ENCODE peak calls at places on chromosome 18, in nine cellular contexts. One of them, this sample, is unnamed.

GRCh38 chr18:22300665-22301636 is 116.8 kb downstream of the CTAGE1 start:
- DNase-seq in H1: no peak
- DNase-seq in foreskin fibroblast: no peak
- DNase-seq in neural progenitor cell: no peak
- DNase-seq in fibroblast of pulmonary artery: peak; percentile 51
- DNase-seq in cardiac fibroblast: peak; percentile 54
- DNase-seq in GM12864: no peak
- DNase-seq in endodermal cell: no peak
- DNase-seq in upper lobe of right lung: no peak
- DNase-seq in this sample: no peak

GRCh38 chr18:3451989-3452749 is 2.2 kb downstream of the TGIF1 start:
- DNase-seq in H1: peak; percentile 50
- DNase-seq in foreskin fibroblast: no peak
- DNase-seq in neural progenitor cell: peak; percentile 71
- DNase-seq in fibroblast of pulmonary artery: peak; percentile 81
- DNase-seq in cardiac fibroblast: peak; percentile 83
- DNase-seq in GM12864: no peak
- DNase-seq in endodermal cell: peak; percentile 64
- DNase-seq in upper lobe of right lung: peak; percentile 76
- DNase-seq in this sample: no peak

GRCh38 chr18:3906072-3906471 is 456.1 kb downstream of the TGIF1 start:
- DNase-seq in H1: no peak
- DNase-seq in foreskin fibroblast: no peak
- DNase-seq in neural progenitor cell: no peak
- DNase-seq in fibroblast of pulmonary artery: no peak
- DNase-seq in cardiac fibroblast: no peak
- DNase-seq in GM12864: no peak
- DNase-seq in endodermal cell: no peak
- DNase-seq in upper lobe of right lung: no peak
- DNase-seq in this sample: no peak

GRCh38 chr18:77198663-77199062 is 51.0 kb upstream of the GALR1 start:
- DNase-seq in H1: no peak
- DNase-seq in foreskin fibroblast: no peak
- DNase-seq in neural progenitor cell: no peak
- DNase-seq in fibroblast of pulmonary artery: no peak
- DNase-seq in cardiac fibroblast: no peak
- DNase-seq in GM12864: no peak
- DNase-seq in endodermal cell: no peak
- DNase-seq in upper lobe of right lung: no peak
- DNase-seq in this sample: no peak

GRCh38 chr18:52716926-52717325 is 376.9 kb downstream of the DCC start:
- DNase-seq in H1: no peak
- DNase-seq in foreskin fibroblast: peak; percentile 29
- DNase-seq in neural progenitor cell: peak; percentile 8
- DNase-seq in fibroblast of pulmonary artery: peak; percentile 3
- DNase-seq in cardiac fibroblast: peak; percentile 6
- DNase-seq in GM12864: no peak
- DNase-seq in endodermal cell: no peak
- DNase-seq in upper lobe of right lung: no peak
- DNase-seq in this sample: peak; percentile 23

GRCh38 chr18:32378705-32379104 is 92.0 kb downstream of the GAREM1 start:
- DNase-seq in H1: no peak
- DNase-seq in foreskin fibroblast: peak; percentile 53
- DNase-seq in neural progenitor cell: no peak
- DNase-seq in fibroblast of pulmonary artery: peak; percentile 80
- DNase-seq in cardiac fibroblast: peak; percentile 76
- DNase-seq in GM12864: no peak
- DNase-seq in endodermal cell: no peak
- DNase-seq in upper lobe of right lung: no peak
- DNase-seq in this sample: no peak

GRCh38 chr18:48832961-48833700 is 117.6 kb downstream of the SMAD7 start:
- DNase-seq in H1: peak; percentile 46
- DNase-seq in foreskin fibroblast: peak; percentile 63
- DNase-seq in neural progenitor cell: peak; percentile 52
- DNase-seq in fibroblast of pulmonary artery: peak; percentile 76
- DNase-seq in cardiac fibroblast: peak; percentile 81
- DNase-seq in GM12864: no peak
- DNase-seq in endodermal cell: peak; percentile 76
- DNase-seq in upper lobe of right lung: peak; percentile 78
- DNase-seq in this sample: peak; percentile 65

GRCh38 chr18:57803119-57803969 is at the start of gene ATP8B1:
- DNase-seq in H1: peak; percentile 95
- DNase-seq in foreskin fibroblast: peak; percentile 76
- DNase-seq in neural progenitor cell: peak; percentile 79
- DNase-seq in fibroblast of pulmonary artery: peak; percentile 68
- DNase-seq in cardiac fibroblast: peak; percentile 82
- DNase-seq in GM12864: no peak
- DNase-seq in endodermal cell: peak; percentile 97
- DNase-seq in upper lobe of right lung: peak; percentile 98
- DNase-seq in this sample: peak; percentile 6

GRCh38 chr18:9612989-9613388 is 1.4 kb downstream of the PPP4R1 start:
- DNase-seq in H1: no peak
- DNase-seq in foreskin fibroblast: no peak
- DNase-seq in neural progenitor cell: no peak
- DNase-seq in fibroblast of pulmonary artery: no peak
- DNase-seq in cardiac fibroblast: no peak
- DNase-seq in GM12864: no peak
- DNase-seq in endodermal cell: no peak
- DNase-seq in upper lobe of right lung: no peak
- DNase-seq in this sample: peak; percentile 53

GRCh38 chr18:39198376-39198775 is 1632.8 kb upstream of the CELF4 start:
- DNase-seq in H1: no peak
- DNase-seq in foreskin fibroblast: no peak
- DNase-seq in neural progenitor cell: no peak
- DNase-seq in fibroblast of pulmonary artery: no peak
- DNase-seq in cardiac fibroblast: no peak
- DNase-seq in GM12864: no peak
- DNase-seq in endodermal cell: no peak
- DNase-seq in upper lobe of right lung: no peak
- DNase-seq in this sample: no peak

GRCh38 chr18:11064106-11064505 is 85.3 kb downstream of the PIEZO2 start:
- DNase-seq in H1: no peak
- DNase-seq in foreskin fibroblast: no peak
- DNase-seq in neural progenitor cell: no peak
- DNase-seq in fibroblast of pulmonary artery: no peak
- DNase-seq in cardiac fibroblast: no peak
- DNase-seq in GM12864: no peak
- DNase-seq in endodermal cell: no peak
- DNase-seq in upper lobe of right lung: no peak
- DNase-seq in this sample: no peak

GRCh38 chr18:13982136-13982535 is 66.8 kb upstream of the MC2R start:
- DNase-seq in H1: peak; percentile 58
- DNase-seq in foreskin fibroblast: no peak
- DNase-seq in neural progenitor cell: peak; percentile 52
- DNase-seq in fibroblast of pulmonary artery: no peak
- DNase-seq in cardiac fibroblast: no peak
- DNase-seq in GM12864: no peak
- DNase-seq in endodermal cell: peak; percentile 86
- DNase-seq in upper lobe of right lung: no peak
- DNase-seq in this sample: no peak
- TF ChIP-seq CTCF in H1: peak; percentile 81
- TF ChIP-seq CTCF in foreskin fibroblast: no peak
- TF ChIP-seq CTCF in neural progenitor cell: peak; percentile 59
- TF ChIP-seq CTCF in fibroblast of pulmonary artery: no peak
- TF ChIP-seq CTCF in cardiac fibroblast: no peak
- TF ChIP-seq CTCF in GM12864: no peak
- TF ChIP-seq CTCF in endodermal cell: peak; percentile 83
- TF ChIP-seq CTCF in upper lobe of right lung: no peak
- TF ChIP-seq CTCF in this sample: no peak

GRCh38 chr18:55321268-55322175 is 266.5 kb downstream of the TCF4 start:
- DNase-seq in H1: peak; percentile 87
- DNase-seq in foreskin fibroblast: peak; percentile 90
- DNase-seq in neural progenitor cell: peak; percentile 91
- DNase-seq in fibroblast of pulmonary artery: peak; percentile 95
- DNase-seq in cardiac fibroblast: peak; percentile 96
- DNase-seq in GM12864: peak; percentile 82
- DNase-seq in endodermal cell: peak; percentile 94
- DNase-seq in upper lobe of right lung: peak; percentile 92
- DNase-seq in this sample: peak; percentile 96
- H3K4me3 ChIP-seq in H1: peak overlapping the region; percentile 73
- H3K4me3 ChIP-seq in foreskin fibroblast: peak overlapping the region; percentile 77
- H3K4me3 ChIP-seq in neural progenitor cell: peak overlapping the region; percentile 58
- H3K4me3 ChIP-seq in fibroblast of pulmonary artery: peak overlapping the region; percentile 68
- H3K4me3 ChIP-seq in cardiac fibroblast: peak overlapping the region; percentile 58
- H3K4me3 ChIP-seq in GM12864: peak overlapping the region; percentile 93
- H3K4me3 ChIP-seq in endodermal cell: peak overlapping the region; percentile 83
- H3K4me3 ChIP-seq in upper lobe of right lung: peak overlapping the region; percentile 62
- H3K4me3 ChIP-seq in this sample: peak overlapping the region; percentile 85

GRCh38 chr18:49859725-49860124 is 46.4 kb upstream of the ACAA2 start:
- DNase-seq in H1: no peak
- DNase-seq in foreskin fibroblast: no peak
- DNase-seq in neural progenitor cell: no peak
- DNase-seq in fibroblast of pulmonary artery: no peak
- DNase-seq in cardiac fibroblast: no peak
- DNase-seq in GM12864: no peak
- DNase-seq in endodermal cell: no peak
- DNase-seq in upper lobe of right lung: no peak
- DNase-seq in this sample: no peak

GRCh38 chr18:49863769-49864615 is 50.7 kb upstream of the ACAA2 start:
- DNase-seq in H1: no peak
- DNase-seq in foreskin fibroblast: no peak
- DNase-seq in neural progenitor cell: no peak
- DNase-seq in fibroblast of pulmonary artery: no peak
- DNase-seq in cardiac fibroblast: no peak
- DNase-seq in GM12864: no peak
- DNase-seq in endodermal cell: no peak
- DNase-seq in upper lobe of right lung: peak; percentile 45
- DNase-seq in this sample: no peak

GRCh38 chr18:49862656-49863385 is 49.5 kb upstream of the ACAA2 start:
- DNase-seq in H1: no peak
- DNase-seq in foreskin fibroblast: no peak
- DNase-seq in neural progenitor cell: no peak
- DNase-seq in fibroblast of pulmonary artery: no peak
- DNase-seq in cardiac fibroblast: no peak
- DNase-seq in GM12864: no peak
- DNase-seq in endodermal cell: peak; percentile 34
- DNase-seq in upper lobe of right lung: no peak
- DNase-seq in this sample: no peak

GRCh38 chr18:49859006-49859359 is 45.6 kb upstream of the ACAA2 start:
- DNase-seq in H1: no peak
- DNase-seq in foreskin fibroblast: no peak
- DNase-seq in neural progenitor cell: no peak
- DNase-seq in fibroblast of pulmonary artery: no peak
- DNase-seq in cardiac fibroblast: no peak
- DNase-seq in GM12864: no peak
- DNase-seq in endodermal cell: no peak
- DNase-seq in upper lobe of right lung: no peak
- DNase-seq in this sample: no peak

DNA sequence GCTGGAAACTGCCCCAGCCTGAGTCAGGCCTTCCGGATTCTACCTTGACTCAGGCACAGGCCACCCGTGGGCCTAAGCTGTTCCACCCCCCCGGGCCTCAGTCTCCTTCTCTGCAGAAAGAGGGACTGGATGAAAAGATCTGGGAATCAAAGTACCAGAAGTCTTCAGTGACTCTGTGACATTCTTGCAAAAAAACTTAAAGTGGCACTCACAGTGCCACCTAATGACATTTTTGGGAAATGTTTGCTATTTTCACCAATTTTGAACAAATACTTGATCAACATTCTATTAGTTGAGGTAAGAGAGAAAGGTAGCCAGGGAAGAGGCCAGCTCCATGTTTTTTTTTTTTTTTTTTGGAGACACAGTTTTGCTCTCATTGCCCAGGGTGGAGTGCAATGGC is 48.3 kb upstream of the ACAA2 start:
- DNase-seq in H1: no peak
- DNase-seq in foreskin fibroblast: no peak
- DNase-seq in neural progenitor cell: peak; percentile 16
- DNase-seq in fibroblast of pulmonary artery: peak; percentile 25
- DNase-seq in cardiac fibroblast: peak; percentile 20
- DNase-seq in GM12864: no peak
- DNase-seq in endodermal cell: no peak
- DNase-seq in upper lobe of right lung: no peak
- DNase-seq in this sample: peak; percentile 15
- TF ChIP-seq CTCF in H1: peak; percentile 34
- TF ChIP-seq CTCF in foreskin fibroblast: peak; percentile 19
- TF ChIP-seq CTCF in neural progenitor cell: peak; percentile 55
- TF ChIP-seq CTCF in fibroblast of pulmonary artery: peak; percentile 43
- TF ChIP-seq CTCF in cardiac fibroblast: peak; percentile 27
- TF ChIP-seq CTCF in GM12864: peak; percentile 47
- TF ChIP-seq CTCF in endodermal cell: peak; percentile 66
- TF ChIP-seq CTCF in upper lobe of right lung: peak; percentile 37
- TF ChIP-seq CTCF in this sample: peak; percentile 34

GRCh38 chr18:5630766-5631413 is 87.1 kb upstream of the EPB41L3 start:
- DNase-seq in H1: no peak
- DNase-seq in foreskin fibroblast: no peak
- DNase-seq in neural progenitor cell: no peak
- DNase-seq in fibroblast of pulmonary artery: no peak
- DNase-seq in cardiac fibroblast: no peak
- DNase-seq in GM12864: no peak
- DNase-seq in endodermal cell: no peak
- DNase-seq in upper lobe of right lung: no peak
- DNase-seq in this sample: no peak
- H3K4me3 ChIP-seq in H1: peak overlapping the region; percentile 70
- H3K4me3 ChIP-seq in foreskin fibroblast: no peak overlapping the region
- H3K4me3 ChIP-seq in neural progenitor cell: peak overlapping the region; percentile 73
- H3K4me3 ChIP-seq in fibroblast of pulmonary artery: no peak overlapping the region
- H3K4me3 ChIP-seq in cardiac fibroblast: no peak overlapping the region
- H3K4me3 ChIP-seq in GM12864: no peak overlapping the region
- H3K4me3 ChIP-seq in endodermal cell: no peak overlapping the region
- H3K4me3 ChIP-seq in upper lobe of right lung: no peak overlapping the region
- H3K4me3 ChIP-seq in this sample: no peak overlapping the region